ENCODE peak calls at places on chromosomes 2 and 18, in seven cellular contexts. H, V, Z, T, L, P and R are unnamed samples.
A peak's percentile ranks its signal among the peaks of the same experiment; 100 is the strongest.

GRCh38 chr2:118589726-118590125 is 257.7 kb downstream of the EN1 start:
- DNase-seq in L (no peak), H (no peak), V (no peak), T (no peak), P (no peak), Z (no peak), R (no peak)

GRCh38 chr18:61992285-61992684 is 99.5 kb upstream of the RNF152 start:
- DNase-seq in H (peak; percentile 76), T (no peak), P (peak; percentile 95), L (no peak), V (no peak), Z (no peak), R (no peak)

GRCh38 chr2:191995285-191995684 is 148.4 kb upstream of the CAVIN2 start:
- DNase-seq in Z (no peak), P (no peak), L (no peak), V (no peak), H (peak; percentile 49), T (no peak), R (no peak)

GRCh38 chr2:240459401-240460242 is 24.2 kb downstream of the GPC1 start:
- DNase-seq in Z (no peak), L (peak; percentile 13), P (no peak), V (peak; percentile 61), H (no peak), T (no peak), R (no peak)

GRCh38 chr18:3345452-3345851 is 83.5 kb downstream of the MYL12B start:
- DNase-seq in H (peak; percentile 56), Z (no peak), T (no peak), L (no peak), P (peak; percentile 49), V (no peak), R (no peak)

GRCh38 chr18:68822926-68823325 is 25.0 kb downstream of the CCDC102B start:
- DNase-seq in Z (no peak), L (no peak), V (no peak), T (no peak), H (no peak), P (no peak), R (no peak)

GRCh38 chr18:41747723-41748242 is 207.3 kb upstream of the PIK3C3 start:
- DNase-seq in P (no peak), H (no peak), T (no peak), L (no peak), V (no peak), Z (no peak), R (no peak)

GRCh38 chr2:122748552-122749011 is 993.1 kb downstream of the TSN start:
- DNase-seq in V (no peak), T (no peak), L (no peak), P (peak; percentile 89), Z (no peak), H (peak; percentile 23), R (no peak)

GRCh38 chr2:65637061-65637460 is 204.7 kb upstream of the SPRED2 start:
- DNase-seq in H (no peak), V (no peak), P (no peak), T (no peak), Z (no peak), L (no peak), R (no peak)

DNA sequence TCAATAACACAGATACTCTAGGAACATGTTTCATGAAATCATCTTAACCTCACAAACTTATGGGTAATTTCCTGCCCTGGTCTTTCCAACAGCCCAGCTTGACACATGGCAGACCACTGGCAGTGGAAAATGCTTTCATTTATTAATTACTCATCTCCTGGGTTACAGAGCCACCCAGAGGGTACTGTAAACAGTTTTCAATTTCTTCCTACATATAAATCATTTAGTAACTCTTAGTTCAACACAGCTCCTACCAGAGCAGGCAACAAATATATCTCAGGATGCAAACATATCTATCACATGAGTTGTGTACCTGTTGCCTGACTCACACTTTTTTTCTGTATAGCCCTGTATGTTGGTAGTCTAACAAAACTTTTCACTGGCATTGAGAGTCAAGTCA is 99.2 kb upstream of the VRK2 start:
- DNase-seq in V (no peak), Z (no peak), L (no peak), H (peak; percentile 19), P (no peak), T (no peak), R (no peak)
- TF ChIP-seq CTCF in V (no peak), Z (no peak), L (no peak), H (no peak), P (no peak), T (no peak), R (no peak)

DNA sequence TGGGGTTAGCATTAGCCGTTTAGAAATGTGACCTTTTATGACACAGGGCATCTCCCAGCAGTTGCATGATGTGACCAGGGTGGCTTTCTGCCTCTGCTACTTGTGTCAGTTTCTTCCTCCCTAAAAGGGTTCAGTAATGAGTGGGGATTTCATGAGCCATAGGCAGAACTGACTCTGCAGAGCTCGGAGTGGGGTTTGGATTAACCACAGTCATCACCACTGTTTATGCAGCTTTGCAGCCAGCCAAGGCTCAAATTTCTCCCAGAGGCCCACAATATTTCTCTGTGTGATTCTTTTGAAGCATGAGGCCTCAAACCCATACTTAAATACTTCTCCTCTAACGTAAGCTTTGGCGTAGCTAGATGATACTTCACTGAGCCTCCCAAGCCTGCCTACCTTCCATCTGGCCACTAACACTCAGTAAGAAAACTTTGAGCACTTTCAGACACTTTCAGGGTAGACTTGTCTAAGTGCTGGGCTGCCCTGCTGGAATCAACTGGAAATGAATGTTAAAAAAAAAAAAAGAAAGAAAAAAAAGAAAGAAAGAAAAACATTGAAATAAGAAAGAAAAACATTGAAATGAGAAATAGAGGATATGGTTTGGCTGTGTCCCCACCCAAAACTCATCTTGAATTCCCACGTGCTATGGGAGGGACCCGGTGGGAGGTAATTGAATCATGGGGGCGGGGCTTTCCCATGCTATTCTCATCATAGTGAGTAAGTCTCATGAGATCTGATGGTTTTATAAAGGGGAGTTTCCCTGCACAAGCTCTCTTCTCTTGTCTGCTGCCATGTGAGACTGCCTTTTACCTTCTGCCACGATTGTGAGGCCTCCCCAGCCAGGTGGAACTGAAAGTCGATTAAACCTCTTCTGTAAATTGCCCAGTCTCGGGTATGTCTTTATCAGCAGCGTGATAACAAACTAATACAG is 11.5 kb upstream of the LAPTM4A start:
- DNase-seq in T (no peak), L (no peak), V (no peak), P (peak; percentile 86), H (peak; percentile 92), Z (no peak), R (no peak)
- TF ChIP-seq CTCF in T (no peak), L (no peak), V (no peak), P (no peak), H (no peak), Z (no peak), R (no peak)

GRCh38 chr2:74550231-74550630 is 3.5 kb downstream of the LOXL3 start:
- DNase-seq in H (no peak), Z (no peak), T (no peak), V (no peak), P (no peak), L (no peak), R (no peak)

GRCh38 chr2:74549685-74549971 is 4.1 kb downstream of the LOXL3 start:
- DNase-seq in P (no peak), V (no peak), L (no peak), T (no peak), H (no peak), Z (no peak), R (no peak)

GRCh38 chr2:74551530-74551929 is 2.2 kb downstream of the LOXL3 start:
- DNase-seq in H (no peak), V (no peak), Z (no peak), L (no peak), T (no peak), P (no peak), R (no peak)

GRCh38 chr2:74548285-74548918 is 5.3 kb downstream of the LOXL3 start:
- DNase-seq in L (no peak), Z (no peak), T (no peak), P (no peak), H (no peak), V (no peak), R (no peak)

DNA sequence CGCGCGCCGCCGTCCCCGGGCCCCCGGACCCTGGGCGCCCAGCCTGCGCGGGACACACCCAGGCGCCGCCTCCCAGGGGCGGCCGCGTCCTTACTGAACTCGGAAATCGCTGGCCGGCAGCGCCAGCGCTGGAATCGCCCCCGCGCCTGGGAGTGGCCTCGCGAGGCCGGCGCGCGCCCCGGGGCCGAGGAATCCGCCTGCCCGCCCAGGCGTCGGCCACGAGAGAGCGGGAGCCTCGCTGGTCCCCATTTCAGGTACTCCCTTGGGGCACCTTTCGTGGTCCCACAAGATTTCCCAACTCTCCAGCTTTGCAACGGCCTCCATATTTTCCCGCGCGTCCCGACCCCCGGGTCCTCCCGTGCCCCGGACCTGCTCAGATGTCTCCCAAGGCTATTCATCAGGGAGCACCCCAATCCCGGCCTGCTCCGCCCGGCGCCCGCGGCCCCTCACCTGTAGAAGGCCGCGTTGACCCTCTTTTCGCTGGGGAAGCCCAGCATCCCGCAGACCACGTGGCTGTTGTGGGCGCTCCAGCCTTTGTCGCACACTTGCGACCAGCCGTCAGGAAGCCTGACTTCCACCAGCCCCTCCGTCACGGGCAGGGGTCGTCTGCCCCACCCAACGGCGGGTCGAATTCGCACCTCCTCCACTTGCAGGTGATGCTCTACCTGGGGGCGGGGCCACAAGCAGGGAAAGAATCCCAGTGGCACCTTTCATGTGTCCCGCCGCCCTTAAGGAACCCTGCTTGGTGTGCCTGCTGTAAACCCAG is 4.6 kb downstream of the LOXL3 start:
- DNase-seq in L (peak; percentile 75), V (peak; percentile 88), T (no peak), Z (peak; percentile 55), P (peak; percentile 54), H (peak; percentile 62), R (no peak)
- TF ChIP-seq CTCF in L (no peak), V (no peak), T (no peak), Z (no peak), P (no peak), H (no peak), R (no peak)

GRCh38 chr18:22606563-22607283 is 189.0 kb upstream of the CTAGE1 start:
- DNase-seq in Z (no peak), P (peak; percentile 60), H (no peak), V (no peak), T (no peak), L (peak; percentile 58), R (no peak)

GRCh38 chr18:22607284-22607635 is 189.5 kb upstream of the CTAGE1 start:
- DNase-seq in H (no peak), Z (no peak), T (no peak), L (no peak), P (no peak), V (no peak), R (no peak)

GRCh38 chr18:22605736-22606135 is 188.0 kb upstream of the CTAGE1 start:
- DNase-seq in L (no peak), T (no peak), H (no peak), V (no peak), Z (no peak), P (no peak), R (no peak)

GRCh38 chr18:22613058-22613690 is 195.5 kb upstream of the CTAGE1 start:
- DNase-seq in T (peak; percentile 57), P (no peak), H (no peak), Z (no peak), L (no peak), V (peak; percentile 84), R (no peak)

DNA sequence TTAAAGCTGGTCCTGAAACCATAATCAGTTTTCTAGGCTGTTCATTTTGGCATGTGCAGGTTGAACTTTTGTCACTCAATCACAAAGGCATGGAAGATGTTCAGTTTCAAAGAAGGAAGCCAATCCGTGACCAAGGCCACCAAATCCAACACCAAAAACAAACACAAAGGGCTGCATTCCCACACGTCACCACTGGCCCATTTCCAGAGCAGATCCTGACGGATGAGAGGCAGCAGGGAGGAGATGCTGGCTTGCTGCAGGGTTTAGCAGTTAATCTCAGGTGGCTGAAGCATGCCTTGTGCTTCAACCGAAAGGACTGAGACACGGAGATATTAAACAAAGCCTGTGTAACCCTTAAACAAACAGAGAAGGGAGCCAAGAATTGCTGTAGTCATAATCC is 191.9 kb upstream of the CTAGE1 start:
- DNase-seq in Z (no peak), H (peak; percentile 33), T (peak; percentile 74), L (peak; percentile 68), P (peak; percentile 43), V (peak; percentile 60), R (no peak)
- TF ChIP-seq CTCF in Z (no peak), H (no peak), T (no peak), L (no peak), P (peak; percentile 13), V (peak; percentile 11), R (no peak)